ENCODE peak calls at places on chromosomes 3 and 15, in four cellular contexts. One of them, this sample, is unnamed.

GRCh38 chr3:195847061-195847950 is 35.6 kb upstream of the MUC4 start:
- DNase-seq in HL-60: no peak
- DNase-seq in GM12878: no peak
- DNase-seq in K562: no peak
- DNase-seq in this sample: no peak

GRCh38 chr15:85407421-85408269 is 27.2 kb downstream of the AKAP13 start:
- DNase-seq in HL-60: no peak
- DNase-seq in GM12878: no peak
- DNase-seq in K562: no peak
- DNase-seq in this sample: no peak

GRCh38 chr15:73050561-73051297 is 1.5 kb upstream of the NEO1 start:
- DNase-seq in HL-60: no peak
- DNase-seq in GM12878: no peak
- DNase-seq in K562: no peak
- DNase-seq in this sample: no peak

GRCh38 chr15:66027268-66027806 is 158.0 kb downstream of the RAB11A start:
- DNase-seq in HL-60: no peak
- DNase-seq in GM12878: no peak
- DNase-seq in K562: no peak
- DNase-seq in this sample: no peak

GRCh38 chr3:47440131-47440530 is 35.6 kb downstream of the SCAP start:
- DNase-seq in HL-60: no peak
- DNase-seq in GM12878: no peak
- DNase-seq in K562: peak; percentile 33
- DNase-seq in this sample: no peak

GRCh38 chr3:29267231-29267630 is 13.6 kb upstream of the RBMS3 start:
- DNase-seq in HL-60: no peak
- DNase-seq in GM12878: no peak
- DNase-seq in K562: no peak
- DNase-seq in this sample: no peak

GRCh38 chr15:83512459-83512858 is 65.3 kb downstream of the SH3GL3 start:
- DNase-seq in HL-60: no peak
- DNase-seq in GM12878: no peak
- DNase-seq in K562: no peak
- DNase-seq in this sample: no peak

GRCh38 chr15:85439996-85440395 is 59.6 kb downstream of the AKAP13 start:
- DNase-seq in HL-60: no peak
- DNase-seq in GM12878: no peak
- DNase-seq in K562: no peak
- DNase-seq in this sample: no peak

GRCh38 chr3:11944052-11944673 is 60.0 kb upstream of the SYN2 start:
- DNase-seq in HL-60: peak; percentile 20
- DNase-seq in GM12878: no peak
- DNase-seq in K562: peak; percentile 47
- DNase-seq in this sample: no peak

GRCh38 chr3:127546517-127546916 is 44.0 kb downstream of the TPRA1 start:
- DNase-seq in HL-60: no peak
- DNase-seq in GM12878: no peak
- DNase-seq in K562: no peak
- DNase-seq in this sample: no peak

GRCh38 chr3:129558772-129559564 is 16.0 kb downstream of the H1-8 start:
- DNase-seq in HL-60: peak; percentile 80
- DNase-seq in GM12878: no peak
- DNase-seq in K562: peak; percentile 30
- DNase-seq in this sample: no peak

GRCh38 chr3:112779558-112780480 is 66.8 kb downstream of the CD200R1L start:
- DNase-seq in HL-60: no peak
- DNase-seq in GM12878: no peak
- DNase-seq in K562: no peak
- DNase-seq in this sample: no peak

GRCh38 chr3:61439116-61439459 is 122.3 kb upstream of the PTPRG start:
- DNase-seq in HL-60: no peak
- DNase-seq in GM12878: no peak
- DNase-seq in K562: no peak
- DNase-seq in this sample: no peak

GRCh38 chr3:101311676-101312075 is 8.7 kb downstream of the IMPG2 start:
- DNase-seq in HL-60: no peak
- DNase-seq in GM12878: no peak
- DNase-seq in K562: no peak
- DNase-seq in this sample: no peak

GRCh38 chr3:51819151-51819550 is 40.1 kb upstream of the IQCF6 start:
- DNase-seq in HL-60: no peak
- DNase-seq in GM12878: no peak
- DNase-seq in K562: no peak
- DNase-seq in this sample: no peak

GRCh38 chr3:193974147-193974546 is 161.8 kb upstream of the HES1 start:
- DNase-seq in HL-60: no peak
- DNase-seq in GM12878: no peak
- DNase-seq in K562: no peak
- DNase-seq in this sample: no peak

GRCh38 chr3:128763967-128764366 is 38.0 kb downstream of the RAB7A start:
- DNase-seq in HL-60: no peak
- DNase-seq in GM12878: no peak
- DNase-seq in K562: peak; percentile 69
- DNase-seq in this sample: no peak

GRCh38 chr3:121871434-121871833 is 22.8 kb upstream of the SLC15A2 start:
- DNase-seq in HL-60: no peak
- DNase-seq in GM12878: no peak
- DNase-seq in K562: no peak
- DNase-seq in this sample: no peak

GRCh38 chr3:128873623-128874022 is 5.8 kb upstream of the ACAD9 start:
- DNase-seq in HL-60: no peak
- DNase-seq in GM12878: no peak
- DNase-seq in K562: no peak
- DNase-seq in this sample: no peak

GRCh38 chr15:95439812-95440380 is 890.6 kb upstream of the NR2F2 start:
- DNase-seq in HL-60: no peak
- DNase-seq in GM12878: no peak
- DNase-seq in K562: no peak
- DNase-seq in this sample: no peak

GRCh38 chr3:142998439-142998838 is 2.9 kb upstream of the U2SURP start:
- DNase-seq in HL-60: no peak
- DNase-seq in GM12878: no peak
- DNase-seq in K562: no peak
- DNase-seq in this sample: no peak

GRCh38 chr3:161084277-161084676 is 20.9 kb downstream of the B3GALNT1 start:
- DNase-seq in HL-60: no peak
- DNase-seq in GM12878: no peak
- DNase-seq in K562: no peak
- DNase-seq in this sample: no peak

GRCh38 chr3:106068795-106069194 is 200.0 kb upstream of the CBLB start:
- DNase-seq in HL-60: no peak
- DNase-seq in GM12878: no peak
- DNase-seq in K562: no peak
- DNase-seq in this sample: no peak

GRCh38 chr3:194306771-194307640 is 44.1 kb downstream of the CPN2 start:
- DNase-seq in HL-60: no peak
- DNase-seq in GM12878: peak; percentile 81
- DNase-seq in K562: no peak
- DNase-seq in this sample: no peak

DNA sequence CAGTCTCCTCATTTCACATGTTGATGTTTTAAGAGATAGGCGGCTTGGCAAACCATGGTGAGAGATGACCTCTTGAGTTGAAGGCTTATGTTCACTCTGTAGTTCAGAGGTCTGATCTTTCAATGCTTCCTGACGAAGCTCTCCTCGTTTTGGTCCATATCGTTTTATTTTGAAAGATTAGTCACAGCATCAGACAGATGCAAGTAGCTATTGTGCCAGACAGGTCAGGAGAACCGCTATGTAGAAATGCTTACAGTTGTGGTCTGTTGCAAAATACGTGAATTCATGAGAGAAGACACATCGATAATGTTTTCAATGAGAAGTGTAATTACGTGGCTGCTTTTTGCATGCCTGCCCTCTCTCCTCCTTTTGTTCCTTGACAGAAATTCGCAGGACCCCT is 47.5 kb downstream of the CHL1 start:
- DNase-seq in HL-60: no peak
- DNase-seq in GM12878: no peak
- DNase-seq in K562: no peak
- DNase-seq in this sample: no peak
- TF ChIP-seq SPI1 in HL-60: no peak
- TF ChIP-seq SPI1 in GM12878: no peak
- TF ChIP-seq SPI1 in K562: no peak
- TF ChIP-seq SPI1 in this sample: no peak

GRCh38 chr3:141360888-141361598 is 7.3 kb upstream of the ZBTB38 start:
- DNase-seq in HL-60: no peak
- DNase-seq in GM12878: no peak
- DNase-seq in K562: peak; percentile 78
- DNase-seq in this sample: peak; percentile 39
- TF ChIP-seq POLR2AphosphoS5 in HL-60: no peak
- TF ChIP-seq POLR2AphosphoS5 in GM12878: no peak
- TF ChIP-seq POLR2AphosphoS5 in K562: no peak
- TF ChIP-seq POLR2AphosphoS5 in this sample: no peak

DNA sequence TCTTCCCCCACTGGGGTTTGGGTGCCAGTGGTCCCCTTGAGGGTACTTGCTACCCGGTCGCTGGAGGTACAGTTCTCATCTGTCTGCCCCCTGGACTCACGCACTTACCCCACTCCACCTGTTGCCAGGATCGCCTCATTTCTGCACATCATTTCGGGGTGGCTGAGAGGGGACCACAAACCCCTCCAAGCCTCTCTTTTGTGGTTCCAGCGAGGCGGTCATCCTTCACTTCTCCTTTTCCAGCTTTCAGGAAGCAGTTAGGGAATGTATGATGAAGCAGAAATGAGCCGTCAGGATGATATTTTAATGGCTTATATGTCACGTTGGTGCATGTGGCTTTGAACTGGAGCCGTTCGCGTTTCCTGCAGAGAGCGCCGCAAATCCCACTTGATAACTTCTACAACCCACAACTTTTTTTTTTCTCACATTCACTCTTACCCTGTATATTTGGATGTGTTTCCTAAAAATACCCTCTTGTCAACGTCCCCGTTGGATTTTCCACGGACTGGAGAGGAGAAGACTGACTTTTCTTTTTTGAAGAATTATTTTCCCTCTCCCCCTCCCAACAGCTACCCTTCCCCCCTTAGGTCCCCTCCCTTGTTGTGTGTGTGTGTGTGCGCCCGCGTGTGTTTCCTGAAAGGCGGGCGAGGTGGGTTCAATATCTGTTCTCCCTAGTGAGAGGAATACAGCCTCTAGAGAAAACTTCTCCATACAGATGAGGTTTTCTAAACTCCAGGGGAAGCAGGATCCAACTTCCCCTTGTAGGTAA is at the start of gene ZIC4:
- DNase-seq in HL-60: no peak
- DNase-seq in GM12878: no peak
- DNase-seq in K562: no peak
- DNase-seq in this sample: no peak
- TF ChIP-seq SPI1 in HL-60: no peak
- TF ChIP-seq SPI1 in GM12878: no peak
- TF ChIP-seq SPI1 in K562: no peak
- TF ChIP-seq SPI1 in this sample: no peak

GRCh38 chr3:37906734-37907282 is 45.1 kb downstream of the CTDSPL start:
- DNase-seq in HL-60: no peak
- DNase-seq in GM12878: peak; percentile 13
- DNase-seq in K562: no peak
- DNase-seq in this sample: no peak

GRCh38 chr3:37905346-37905745 is 43.7 kb downstream of the CTDSPL start:
- DNase-seq in HL-60: no peak
- DNase-seq in GM12878: no peak
- DNase-seq in K562: no peak
- DNase-seq in this sample: no peak

GRCh38 chr3:37907371-37907770 is 45.7 kb downstream of the CTDSPL start:
- DNase-seq in HL-60: no peak
- DNase-seq in GM12878: no peak
- DNase-seq in K562: no peak
- DNase-seq in this sample: no peak

GRCh38 chr3:37904614-37905047 is 43.0 kb downstream of the CTDSPL start:
- DNase-seq in HL-60: no peak
- DNase-seq in GM12878: no peak
- DNase-seq in K562: no peak
- DNase-seq in this sample: no peak

DNA sequence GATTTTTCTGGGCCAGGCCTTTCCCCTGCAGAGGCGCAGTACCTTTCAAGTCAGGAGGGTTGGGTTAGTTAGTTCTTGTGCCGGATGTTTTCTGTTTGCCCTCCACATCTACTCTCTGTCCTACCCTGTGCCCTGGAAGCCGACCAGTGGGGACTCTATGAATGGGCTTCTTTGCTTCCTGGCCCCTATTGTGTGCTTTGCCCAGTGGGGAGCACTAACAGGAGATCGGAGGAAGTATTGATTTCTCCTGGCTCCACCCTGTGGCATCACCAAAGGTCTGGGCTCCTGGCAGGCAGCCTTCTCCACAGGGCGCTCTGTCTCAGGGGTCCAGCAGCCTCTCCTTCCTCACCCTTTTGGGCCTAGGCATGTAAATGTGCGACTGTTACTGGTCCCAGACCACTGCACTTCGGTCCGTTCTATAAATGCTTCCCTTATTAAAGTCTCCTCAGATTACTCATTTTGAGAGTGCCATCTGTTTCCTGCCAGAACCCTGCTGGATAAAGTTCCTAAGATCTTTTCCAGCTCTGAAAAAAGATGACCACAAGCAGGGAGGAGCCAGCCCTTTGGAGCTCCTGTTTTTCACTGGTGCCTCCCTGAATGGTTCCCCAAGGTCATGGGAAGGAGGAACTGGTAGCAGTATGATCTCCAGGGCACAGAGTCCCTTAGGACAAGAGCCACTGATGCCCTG is 44.5 kb downstream of the CTDSPL start:
- DNase-seq in HL-60: no peak
- DNase-seq in GM12878: no peak
- DNase-seq in K562: no peak
- DNase-seq in this sample: no peak
- TF ChIP-seq POLR2AphosphoS5 in HL-60: no peak
- TF ChIP-seq POLR2AphosphoS5 in GM12878: no peak
- TF ChIP-seq POLR2AphosphoS5 in K562: no peak
- TF ChIP-seq POLR2AphosphoS5 in this sample: no peak

GRCh38 chr15:78536134-78536533 is 4.1 kb upstream of the PSMA4 start:
- DNase-seq in HL-60: no peak
- DNase-seq in GM12878: no peak
- DNase-seq in K562: no peak
- DNase-seq in this sample: no peak
- TF ChIP-seq SPI1 in HL-60: no peak
- TF ChIP-seq SPI1 in GM12878: no peak
- TF ChIP-seq SPI1 in K562: no peak
- TF ChIP-seq SPI1 in this sample: no peak

DNA sequence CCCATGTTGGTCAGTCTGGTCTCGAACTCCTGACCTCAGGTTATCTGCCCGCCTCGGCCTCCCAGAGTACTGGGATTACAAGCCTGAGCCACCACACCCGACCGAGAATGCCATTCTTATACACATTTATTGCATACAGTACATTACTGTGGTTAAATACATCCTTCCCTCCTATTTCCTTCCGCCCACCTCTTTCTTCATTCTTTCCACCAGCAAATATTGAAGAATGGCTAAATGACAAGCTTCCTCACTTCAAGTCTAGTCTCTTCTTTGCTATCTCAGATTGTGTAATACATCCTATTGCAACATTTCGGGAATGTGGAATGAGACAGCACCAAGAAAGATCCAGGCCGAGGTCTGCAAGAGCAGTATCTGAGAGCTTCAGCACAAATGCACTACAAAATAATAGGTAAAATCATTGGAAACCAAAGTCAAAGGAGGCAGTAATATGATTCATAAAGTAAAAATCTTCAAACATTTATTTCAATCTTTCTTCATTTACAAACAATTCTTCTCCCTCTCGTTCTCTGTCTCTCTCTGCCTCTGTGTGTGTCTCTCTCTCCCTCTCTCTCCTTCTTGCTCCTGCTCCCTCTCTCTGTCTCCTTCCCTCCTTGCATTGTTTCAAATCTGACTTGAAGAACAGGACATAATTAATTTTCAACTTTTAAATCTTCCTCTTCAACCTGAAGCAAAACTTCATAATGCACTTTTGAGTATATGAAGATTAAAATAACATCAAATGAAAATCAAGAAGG is 94.7 kb upstream of the TGFBR2 start:
- DNase-seq in HL-60: peak; percentile 55
- DNase-seq in GM12878: no peak
- DNase-seq in K562: no peak
- DNase-seq in this sample: no peak
- TF ChIP-seq POLR2AphosphoS5 in HL-60: peak; percentile 43
- TF ChIP-seq POLR2AphosphoS5 in GM12878: no peak
- TF ChIP-seq POLR2AphosphoS5 in K562: no peak
- TF ChIP-seq POLR2AphosphoS5 in this sample: no peak

This sample was measured in GM12891.